ENCODE peak calls at places on chromosome 1, in six cellular contexts. One of them, this sample, is unnamed.

GRCh38 chr1:154445040-154445472 is 39.9 kb downstream of the IL6R start:
- DNase-seq in globus pallidus: no peak
- DNase-seq in uterus: no peak
- DNase-seq in sciatic nerve: no peak
- DNase-seq in IMR-90: peak
- DNase-seq in mucosa of descending colon: peak
- DNase-seq in this sample: no peak

GRCh38 chr1:224267922-224268321 is 62.0 kb downstream of the NVL start:
- DNase-seq in uterus: no peak
- DNase-seq in sciatic nerve: no peak
- DNase-seq in mucosa of descending colon: no peak
- DNase-seq in IMR-90: no peak
- DNase-seq in globus pallidus: no peak
- DNase-seq in this sample: no peak

GRCh38 chr1:7579016-7579415 is 192.1 kb upstream of the VAMP3 start:
- DNase-seq in sciatic nerve: peak
- DNase-seq in globus pallidus: no peak
- DNase-seq in uterus: no peak
- DNase-seq in IMR-90: no peak
- DNase-seq in mucosa of descending colon: peak
- DNase-seq in this sample: no peak

GRCh38 chr1:162357681-162358266 is 18.9 kb downstream of the SPATA46 start:
- DNase-seq in uterus: no peak
- DNase-seq in globus pallidus: peak
- DNase-seq in mucosa of descending colon: no peak
- DNase-seq in IMR-90: peak
- DNase-seq in sciatic nerve: no peak
- DNase-seq in this sample: no peak

GRCh38 chr1:29708381-29708780 is 472.1 kb downstream of the PTPRU start:
- DNase-seq in IMR-90: peak
- DNase-seq in sciatic nerve: no peak
- DNase-seq in uterus: no peak
- DNase-seq in globus pallidus: no peak
- DNase-seq in mucosa of descending colon: no peak
- DNase-seq in this sample: no peak

GRCh38 chr1:180175806-180176205 is 21.1 kb downstream of the QSOX1 start:
- DNase-seq in IMR-90: no peak
- DNase-seq in mucosa of descending colon: no peak
- DNase-seq in uterus: no peak
- DNase-seq in globus pallidus: no peak
- DNase-seq in sciatic nerve: no peak
- DNase-seq in this sample: peak

GRCh38 chr1:240491796-240492195 is 120.2 kb downstream of the GREM2 start:
- DNase-seq in sciatic nerve: no peak
- DNase-seq in IMR-90: no peak
- DNase-seq in globus pallidus: no peak
- DNase-seq in uterus: no peak
- DNase-seq in mucosa of descending colon: no peak
- DNase-seq in this sample: no peak

GRCh38 chr1:224433671-224434446 is 738 bp downstream of the WDR26 start:
- DNase-seq in mucosa of descending colon: peak
- DNase-seq in IMR-90: no peak
- DNase-seq in uterus: peak
- DNase-seq in globus pallidus: peak
- DNase-seq in sciatic nerve: peak
- DNase-seq in this sample: no peak

GRCh38 chr1:163652441-163652840 is 330.7 kb downstream of the NUF2 start:
- DNase-seq in mucosa of descending colon: no peak
- DNase-seq in globus pallidus: no peak
- DNase-seq in uterus: no peak
- DNase-seq in sciatic nerve: no peak
- DNase-seq in IMR-90: no peak
- DNase-seq in this sample: no peak

GRCh38 chr1:15248238-15248637 is 1.2 kb downstream of the FHAD1 start:
- DNase-seq in globus pallidus: no peak
- DNase-seq in sciatic nerve: no peak
- DNase-seq in uterus: no peak
- DNase-seq in mucosa of descending colon: no peak
- DNase-seq in IMR-90: no peak
- DNase-seq in this sample: peak

GRCh38 chr1:227396539-227397355 is 78.5 kb upstream of the CDC42BPA start:
- DNase-seq in sciatic nerve: no peak
- DNase-seq in mucosa of descending colon: no peak
- DNase-seq in globus pallidus: no peak
- DNase-seq in uterus: no peak
- DNase-seq in IMR-90: no peak
- DNase-seq in this sample: no peak

GRCh38 chr1:200558866-200559459 is 61.6 kb downstream of the KIF14 start:
- DNase-seq in globus pallidus: peak
- DNase-seq in sciatic nerve: no peak
- DNase-seq in IMR-90: peak
- DNase-seq in mucosa of descending colon: no peak
- DNase-seq in uterus: no peak
- DNase-seq in this sample: no peak

GRCh38 chr1:150564051-150564991 is 15.1 kb downstream of the MCL1 start:
- DNase-seq in sciatic nerve: no peak
- DNase-seq in uterus: peak
- DNase-seq in mucosa of descending colon: no peak
- DNase-seq in globus pallidus: no peak
- DNase-seq in IMR-90: no peak
- DNase-seq in this sample: no peak

GRCh38 chr1:204583909-204584632 is 67.9 kb downstream of the MDM4 start:
- DNase-seq in IMR-90: no peak
- DNase-seq in globus pallidus: peak
- DNase-seq in mucosa of descending colon: no peak
- DNase-seq in uterus: no peak
- DNase-seq in sciatic nerve: no peak
- DNase-seq in this sample: no peak

GRCh38 chr1:70411360-70411844 is 334 bp downstream of the CTH start:
- DNase-seq in sciatic nerve: no peak
- DNase-seq in globus pallidus: no peak
- DNase-seq in uterus: no peak
- DNase-seq in mucosa of descending colon: no peak
- DNase-seq in IMR-90: peak
- DNase-seq in this sample: no peak

GRCh38 chr1:69737527-69738176 is 169.9 kb downstream of the LRRC7 start:
- DNase-seq in IMR-90: peak
- DNase-seq in mucosa of descending colon: no peak
- DNase-seq in uterus: no peak
- DNase-seq in globus pallidus: peak
- DNase-seq in sciatic nerve: no peak
- DNase-seq in this sample: no peak

GRCh38 chr1:33151115-33151514 is 30.7 kb downstream of the TRIM62 start:
- DNase-seq in IMR-90: no peak
- DNase-seq in sciatic nerve: no peak
- DNase-seq in mucosa of descending colon: no peak
- DNase-seq in uterus: no peak
- DNase-seq in globus pallidus: no peak
- DNase-seq in this sample: no peak

GRCh38 chr1:17881761-17882160 is 126.6 kb downstream of the ACTL8 start:
- DNase-seq in mucosa of descending colon: no peak
- DNase-seq in uterus: no peak
- DNase-seq in globus pallidus: no peak
- DNase-seq in IMR-90: no peak
- DNase-seq in sciatic nerve: peak
- DNase-seq in this sample: no peak

GRCh38 chr1:171252482-171252881 is 4.2 kb downstream of the FMO1 start:
- DNase-seq in uterus: no peak
- DNase-seq in mucosa of descending colon: peak
- DNase-seq in globus pallidus: no peak
- DNase-seq in IMR-90: no peak
- DNase-seq in sciatic nerve: no peak
- DNase-seq in this sample: no peak

GRCh38 chr1:2228684-2229031 is 539 bp downstream of the SKI start:
- DNase-seq in sciatic nerve: no peak
- DNase-seq in uterus: no peak
- DNase-seq in mucosa of descending colon: peak
- DNase-seq in globus pallidus: no peak
- DNase-seq in IMR-90: no peak
- DNase-seq in this sample: no peak

GRCh38 chr1:197393105-197393504 is 125.1 kb downstream of the CRB1 start:
- DNase-seq in mucosa of descending colon: no peak
- DNase-seq in globus pallidus: no peak
- DNase-seq in uterus: no peak
- DNase-seq in sciatic nerve: no peak
- DNase-seq in IMR-90: no peak
- DNase-seq in this sample: no peak

GRCh38 chr1:159009704-159010361 is at the start of gene IFI16:
- DNase-seq in IMR-90: peak
- DNase-seq in sciatic nerve: no peak
- DNase-seq in mucosa of descending colon: no peak
- DNase-seq in globus pallidus: peak
- DNase-seq in uterus: peak
- DNase-seq in this sample: peak

GRCh38 chr1:152002960-152003359 is 9.3 kb upstream of the S100A10 start:
- DNase-seq in IMR-90: no peak
- DNase-seq in globus pallidus: no peak
- DNase-seq in uterus: no peak
- DNase-seq in mucosa of descending colon: no peak
- DNase-seq in sciatic nerve: no peak
- DNase-seq in this sample: no peak

GRCh38 chr1:156657161-156657970 is 15.4 kb downstream of the BCAN start:
- DNase-seq in sciatic nerve: peak
- DNase-seq in IMR-90: peak
- DNase-seq in mucosa of descending colon: peak
- DNase-seq in uterus: peak
- DNase-seq in globus pallidus: no peak
- DNase-seq in this sample: peak

GRCh38 chr1:17688217-17688810 is 66.8 kb upstream of the ACTL8 start:
- DNase-seq in uterus: no peak
- DNase-seq in sciatic nerve: no peak
- DNase-seq in mucosa of descending colon: no peak
- DNase-seq in globus pallidus: no peak
- DNase-seq in IMR-90: no peak
- DNase-seq in this sample: no peak

GRCh38 chr1:165696625-165697100 is 1.7 kb downstream of the ALDH9A1 start:
- DNase-seq in uterus: peak
- DNase-seq in mucosa of descending colon: no peak
- DNase-seq in sciatic nerve: no peak
- DNase-seq in globus pallidus: peak
- DNase-seq in IMR-90: peak
- DNase-seq in this sample: no peak

GRCh38 chr1:59879556-59879955 is 47.0 kb downstream of the CYP2J2 start:
- DNase-seq in uterus: no peak
- DNase-seq in globus pallidus: peak
- DNase-seq in IMR-90: peak
- DNase-seq in mucosa of descending colon: no peak
- DNase-seq in sciatic nerve: peak
- DNase-seq in this sample: peak

GRCh38 chr1:84298688-84299535 is 2.6 kb upstream of the SAMD13 start:
- DNase-seq in sciatic nerve: peak
- DNase-seq in mucosa of descending colon: peak
- DNase-seq in uterus: peak
- DNase-seq in IMR-90: no peak
- DNase-seq in globus pallidus: peak
- DNase-seq in this sample: no peak

GRCh38 chr1:9561429-9561828 is 22.2 kb downstream of the SLC25A33 start:
- DNase-seq in sciatic nerve: no peak
- DNase-seq in uterus: peak
- DNase-seq in IMR-90: peak
- DNase-seq in globus pallidus: peak
- DNase-seq in mucosa of descending colon: no peak
- DNase-seq in this sample: no peak

GRCh38 chr1:202221911-202222909 is 28.6 kb downstream of the LGR6 start:
- DNase-seq in sciatic nerve: no peak
- DNase-seq in IMR-90: no peak
- DNase-seq in globus pallidus: no peak
- DNase-seq in uterus: no peak
- DNase-seq in mucosa of descending colon: no peak
- DNase-seq in this sample: no peak

GRCh38 chr1:115641762-115642167 is at the start of gene VANGL1:
- DNase-seq in IMR-90: peak
- DNase-seq in globus pallidus: no peak
- DNase-seq in sciatic nerve: peak
- DNase-seq in mucosa of descending colon: peak
- DNase-seq in uterus: peak
- DNase-seq in this sample: no peak

GRCh38 chr1:87826639-87827345 is 498.1 kb downstream of the LMO4 start:
- DNase-seq in IMR-90: peak
- DNase-seq in sciatic nerve: no peak
- DNase-seq in mucosa of descending colon: peak
- DNase-seq in uterus: peak
- DNase-seq in globus pallidus: peak
- DNase-seq in this sample: no peak

GRCh38 chr1:44603718-44604117 is 70.6 kb downstream of the TMEM53 start:
- DNase-seq in globus pallidus: no peak
- DNase-seq in uterus: no peak
- DNase-seq in sciatic nerve: no peak
- DNase-seq in mucosa of descending colon: no peak
- DNase-seq in IMR-90: no peak
- DNase-seq in this sample: no peak

GRCh38 chr1:37083551-37084119 is 49.3 kb upstream of the GRIK3 start:
- DNase-seq in uterus: no peak
- DNase-seq in sciatic nerve: no peak
- DNase-seq in IMR-90: no peak
- DNase-seq in mucosa of descending colon: no peak
- DNase-seq in globus pallidus: peak
- DNase-seq in this sample: no peak